ENCODE peak calls at places on chromosomes 1 and 21, in five cellular contexts. One of them, this sample, is unnamed.

GRCh38 chr1:184388671-184389292 is 2.0 kb downstream of the C1orf21 start:
- DNase-seq in HT-29: no peak
- DNase-seq in heart right ventricle: peak
- DNase-seq in NCI-H1436 treated with DMSO at 0.1 percent for 48 hours: no peak
- DNase-seq in OCI-LY7: no peak
- DNase-seq in this sample: no peak

GRCh38 chr1:30509670-30510069 is 213.7 kb downstream of the MATN1 start:
- DNase-seq in OCI-LY7: no peak
- DNase-seq in NCI-H1436 treated with DMSO at 0.1 percent for 48 hours: no peak
- DNase-seq in HT-29: no peak
- DNase-seq in heart right ventricle: no peak
- DNase-seq in this sample: no peak

GRCh38 chr1:97190326-97190725 is 468.7 kb downstream of the PTBP2 start:
- DNase-seq in heart right ventricle: no peak
- DNase-seq in HT-29: no peak
- DNase-seq in OCI-LY7: no peak
- DNase-seq in NCI-H1436 treated with DMSO at 0.1 percent for 48 hours: no peak
- DNase-seq in this sample: no peak

GRCh38 chr1:17045623-17046022 is 8.2 kb downstream of the SDHB start:
- DNase-seq in NCI-H1436 treated with DMSO at 0.1 percent for 48 hours: no peak
- DNase-seq in heart right ventricle: no peak
- DNase-seq in HT-29: no peak
- DNase-seq in OCI-LY7: peak
- DNase-seq in this sample: no peak

GRCh38 chr1:174995916-174996315 is 3.8 kb upstream of the CACYBP start:
- DNase-seq in heart right ventricle: no peak
- DNase-seq in HT-29: no peak
- DNase-seq in OCI-LY7: no peak
- DNase-seq in NCI-H1436 treated with DMSO at 0.1 percent for 48 hours: no peak
- DNase-seq in this sample: no peak

GRCh38 chr1:175162955-175163354 is 29.6 kb downstream of the KIAA0040 start:
- DNase-seq in heart right ventricle: no peak
- DNase-seq in NCI-H1436 treated with DMSO at 0.1 percent for 48 hours: no peak
- DNase-seq in OCI-LY7: no peak
- DNase-seq in HT-29: no peak
- DNase-seq in this sample: no peak

GRCh38 chr1:233244183-233244582 is 51.3 kb downstream of the PCNX2 start:
- DNase-seq in OCI-LY7: no peak
- DNase-seq in HT-29: peak
- DNase-seq in heart right ventricle: no peak
- DNase-seq in NCI-H1436 treated with DMSO at 0.1 percent for 48 hours: no peak
- DNase-seq in this sample: no peak

GRCh38 chr1:44030606-44031050 is 634 bp downstream of the SLC6A9 start:
- DNase-seq in heart right ventricle: no peak
- DNase-seq in NCI-H1436 treated with DMSO at 0.1 percent for 48 hours: no peak
- DNase-seq in HT-29: peak
- DNase-seq in OCI-LY7: peak
- DNase-seq in this sample: no peak

GRCh38 chr1:248818505-248819374 is 7.0 kb downstream of the SH3BP5L start:
- DNase-seq in HT-29: no peak
- DNase-seq in NCI-H1436 treated with DMSO at 0.1 percent for 48 hours: no peak
- DNase-seq in heart right ventricle: no peak
- DNase-seq in OCI-LY7: no peak
- DNase-seq in this sample: no peak

GRCh38 chr1:46646331-46646730 is 21.8 kb downstream of the ATPAF1 start:
- DNase-seq in heart right ventricle: no peak
- DNase-seq in NCI-H1436 treated with DMSO at 0.1 percent for 48 hours: no peak
- DNase-seq in OCI-LY7: no peak
- DNase-seq in HT-29: no peak
- DNase-seq in this sample: no peak

GRCh38 chr1:2351723-2352122 is 39.6 kb downstream of the MORN1 start:
- DNase-seq in OCI-LY7: no peak
- DNase-seq in heart right ventricle: no peak
- DNase-seq in HT-29: no peak
- DNase-seq in NCI-H1436 treated with DMSO at 0.1 percent for 48 hours: no peak
- DNase-seq in this sample: no peak

GRCh38 chr1:112735752-112736151 is 20.6 kb upstream of the PPM1J start:
- DNase-seq in heart right ventricle: no peak
- DNase-seq in HT-29: no peak
- DNase-seq in NCI-H1436 treated with DMSO at 0.1 percent for 48 hours: no peak
- DNase-seq in OCI-LY7: no peak
- DNase-seq in this sample: no peak

GRCh38 chr1:16064536-16065196 is 8.8 kb downstream of the FAM131C start:
- DNase-seq in OCI-LY7: no peak
- DNase-seq in NCI-H1436 treated with DMSO at 0.1 percent for 48 hours: no peak
- DNase-seq in heart right ventricle: no peak
- DNase-seq in HT-29: no peak
- DNase-seq in this sample: no peak

GRCh38 chr1:211638246-211638645 is 37.2 kb downstream of the NEK2 start:
- DNase-seq in HT-29: no peak
- DNase-seq in NCI-H1436 treated with DMSO at 0.1 percent for 48 hours: no peak
- DNase-seq in OCI-LY7: no peak
- DNase-seq in heart right ventricle: no peak
- DNase-seq in this sample: no peak

GRCh38 chr1:110465038-110465813 is 14.3 kb downstream of the PROK1 start:
- DNase-seq in NCI-H1436 treated with DMSO at 0.1 percent for 48 hours: no peak
- DNase-seq in OCI-LY7: no peak
- DNase-seq in heart right ventricle: no peak
- DNase-seq in HT-29: no peak
- DNase-seq in this sample: no peak

GRCh38 chr1:15722836-15723542 is 13.1 kb upstream of the SLC25A34 start:
- DNase-seq in heart right ventricle: no peak
- DNase-seq in HT-29: no peak
- DNase-seq in OCI-LY7: no peak
- DNase-seq in NCI-H1436 treated with DMSO at 0.1 percent for 48 hours: no peak
- DNase-seq in this sample: no peak

GRCh38 chr1:147225193-147225730 is at the start of gene FMO5:
- DNase-seq in heart right ventricle: peak
- DNase-seq in NCI-H1436 treated with DMSO at 0.1 percent for 48 hours: no peak
- DNase-seq in HT-29: peak
- DNase-seq in OCI-LY7: peak
- DNase-seq in this sample: peak

GRCh38 chr21:33478858-33479678 is 706 bp downstream of the TMEM50B start:
- DNase-seq in heart right ventricle: peak
- DNase-seq in HT-29: peak
- DNase-seq in NCI-H1436 treated with DMSO at 0.1 percent for 48 hours: no peak
- DNase-seq in OCI-LY7: peak
- DNase-seq in this sample: no peak

GRCh38 chr1:118253310-118253903 is 68.4 kb upstream of the SPAG17 start:
- DNase-seq in OCI-LY7: no peak
- DNase-seq in heart right ventricle: no peak
- DNase-seq in NCI-H1436 treated with DMSO at 0.1 percent for 48 hours: no peak
- DNase-seq in HT-29: no peak
- DNase-seq in this sample: no peak

GRCh38 chr1:237016626-237017025 is 12.4 kb upstream of the MT1HL1 start:
- DNase-seq in OCI-LY7: no peak
- DNase-seq in HT-29: no peak
- DNase-seq in heart right ventricle: no peak
- DNase-seq in NCI-H1436 treated with DMSO at 0.1 percent for 48 hours: no peak
- DNase-seq in this sample: no peak

GRCh38 chr1:218377143-218377660 is 32.1 kb downstream of the TGFB2 start:
- DNase-seq in heart right ventricle: no peak
- DNase-seq in OCI-LY7: no peak
- DNase-seq in NCI-H1436 treated with DMSO at 0.1 percent for 48 hours: no peak
- DNase-seq in HT-29: peak
- DNase-seq in this sample: peak

GRCh38 chr1:93692451-93692861 is 10.8 kb upstream of the BCAR3 start:
- DNase-seq in HT-29: no peak
- DNase-seq in NCI-H1436 treated with DMSO at 0.1 percent for 48 hours: no peak
- DNase-seq in heart right ventricle: no peak
- DNase-seq in OCI-LY7: no peak
- DNase-seq in this sample: no peak

GRCh38 chr1:20666804-20667203 is 5.6 kb upstream of the DDOST start:
- DNase-seq in NCI-H1436 treated with DMSO at 0.1 percent for 48 hours: no peak
- DNase-seq in OCI-LY7: peak
- DNase-seq in HT-29: peak
- DNase-seq in heart right ventricle: no peak
- DNase-seq in this sample: no peak

GRCh38 chr1:200473698-200474371 is 64.0 kb upstream of the ZNF281 start:
- DNase-seq in NCI-H1436 treated with DMSO at 0.1 percent for 48 hours: no peak
- DNase-seq in HT-29: no peak
- DNase-seq in heart right ventricle: no peak
- DNase-seq in OCI-LY7: no peak
- DNase-seq in this sample: no peak

GRCh38 chr21:43808367-43808766 is 19.0 kb downstream of the RRP1 start:
- DNase-seq in heart right ventricle: no peak
- DNase-seq in HT-29: no peak
- DNase-seq in OCI-LY7: peak
- DNase-seq in NCI-H1436 treated with DMSO at 0.1 percent for 48 hours: no peak
- DNase-seq in this sample: no peak

GRCh38 chr1:204319462-204319861 is 40.3 kb downstream of the PLEKHA6 start:
- DNase-seq in NCI-H1436 treated with DMSO at 0.1 percent for 48 hours: no peak
- DNase-seq in HT-29: peak
- DNase-seq in heart right ventricle: no peak
- DNase-seq in OCI-LY7: no peak
- DNase-seq in this sample: peak

GRCh38 chr1:6703016-6703415 is 1.4 kb upstream of the DNAJC11 start:
- DNase-seq in NCI-H1436 treated with DMSO at 0.1 percent for 48 hours: no peak
- DNase-seq in OCI-LY7: no peak
- DNase-seq in HT-29: no peak
- DNase-seq in heart right ventricle: no peak
- DNase-seq in this sample: no peak